ENCODE peak calls at places on chromosomes 13 and 19, in four cellular contexts. P is pancreas, H is tibial nerve, C is endodermal cell. T is an unnamed sample.

GRCh38 chr13:67134322-67135129 is 95.6 kb downstream of the PCDH9 start:
- DNase-seq in P (no peak), C (no peak), H (no peak), T (no peak)

GRCh38 chr19:6033744-6034264 is 55.9 kb upstream of the RANBP3 start:
- DNase-seq in P (no peak), H (no peak), C (no peak), T (no peak)

GRCh38 chr13:105035092-105035491 is 1500.4 kb downstream of the EFNB2 start:
- DNase-seq in C (no peak), P (no peak), H (no peak), T (no peak)

GRCh38 chr13:76512676-76513277 is 373.4 kb downstream of the KCTD12 start:
- DNase-seq in H (no peak), P (no peak), C (no peak), T (no peak)

GRCh38 chr19:8335343-8336071 is 7.6 kb downstream of the KANK3 start:
- DNase-seq in P (no peak), C (peak; percentile 86), H (no peak), T (no peak)

GRCh38 chr13:86426437-86426836 is 627.2 kb upstream of the SLITRK6 start:
- DNase-seq in P (no peak), C (no peak), H (no peak), T (no peak)

GRCh38 chr13:95207769-95208366 is 93.4 kb downstream of the ABCC4 start:
- DNase-seq in C (no peak), P (no peak), H (no peak), T (no peak)

GRCh38 chr19:32879741-32880140 is 10.2 kb upstream of the SLC7A9 start:
- DNase-seq in H (no peak), C (no peak), P (no peak), T (no peak)

GRCh38 chr19:1449467-1450442 is at the start of gene APC2:
- DNase-seq in H (no peak), P (peak; percentile 58), C (peak; percentile 89), T (no peak)

GRCh38 chr13:95160112-95160906 is 140.9 kb downstream of the ABCC4 start:
- DNase-seq in C (no peak), P (no peak), H (no peak), T (no peak)

GRCh38 chr19:10936661-10937084 is 8.1 kb downstream of the TIMM29 start:
- DNase-seq in H (no peak), P (peak; percentile 60), C (peak; percentile 84), T (peak; percentile 83)

GRCh38 chr19:8580710-8581281 is 3.6 kb upstream of the MYO1F start:
- DNase-seq in C (peak; percentile 96), H (peak; percentile 67), P (peak; percentile 88), T (peak; percentile 73)

GRCh38 chr13:75458696-75459422 is 23.1 kb downstream of the TBC1D4 start:
- DNase-seq in C (peak; percentile 59), P (peak; percentile 68), H (no peak), T (no peak)

GRCh38 chr19:44884566-44884965 is 6.5 kb upstream of the TOMM40 start:
- DNase-seq in P (no peak), H (no peak), C (no peak), T (no peak)
- H3K27ac ChIP-seq in P (no peak overlapping the region), H (no peak overlapping the region), C (no peak overlapping the region), T (no peak overlapping the region)

DNA sequence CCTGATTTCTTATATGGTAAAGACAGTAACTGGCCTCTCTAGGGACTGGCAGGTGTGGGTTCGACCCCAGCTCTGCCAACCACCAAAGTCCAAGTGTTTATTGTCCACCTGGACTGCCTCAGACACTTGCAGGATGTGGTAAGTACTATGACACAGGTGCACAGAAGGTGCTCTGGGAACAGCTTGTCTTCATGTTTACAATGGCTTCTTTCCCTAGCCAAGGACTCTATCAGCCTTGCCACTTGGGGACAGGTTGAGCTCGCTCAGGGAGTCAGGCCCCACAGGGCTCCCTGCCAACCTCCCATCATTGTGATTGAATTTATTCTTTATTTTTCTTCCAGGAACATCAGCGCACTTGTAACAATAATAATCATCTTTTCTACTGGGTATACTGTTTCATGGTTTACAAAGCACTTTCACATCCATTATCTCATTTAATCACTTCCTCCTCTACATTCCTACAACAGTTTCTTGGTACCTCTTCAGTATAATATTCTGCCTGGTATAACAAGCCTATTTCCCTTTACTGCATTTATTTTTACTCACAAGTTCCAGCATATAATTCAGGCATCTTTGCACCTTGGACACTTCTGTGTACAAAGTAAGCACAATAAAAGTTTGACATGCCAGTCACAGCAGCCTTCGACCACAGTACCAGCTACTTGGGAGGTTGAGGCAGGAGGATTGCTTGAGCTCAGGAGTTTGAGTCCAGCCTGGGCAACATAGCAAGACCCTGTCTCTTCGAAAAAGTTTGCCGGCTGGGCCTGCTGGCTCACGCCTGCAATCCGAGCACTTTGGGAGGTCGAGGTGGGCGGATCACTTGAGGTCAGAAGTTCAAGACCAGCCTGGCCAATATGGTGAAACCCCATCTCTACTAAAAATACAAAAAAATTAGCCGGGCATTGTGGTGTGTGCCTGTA is 24.2 kb upstream of the GATAD2A start:
- DNase-seq in H (no peak), C (no peak), P (no peak), T (no peak)
- H3K4me1 ChIP-seq in H (peaks cover 29% of the 10 kb centered on the region), C (no peaks in the 10 kb centered on the region), P (peaks cover under 1% of the 10 kb centered on the region), T (no peaks in the 10 kb centered on the region)

GRCh38 chr13:48316826-48317510 is 13.4 kb downstream of the RB1 start:
- DNase-seq in C (no peak), P (peak; percentile 53), H (no peak), T (no peak)
- H3K9me3 ChIP-seq in C (peaks cover 6% of the 10 kb centered on the region), P (no peaks in the 10 kb centered on the region), H (no peaks in the 10 kb centered on the region), T (no peaks in the 10 kb centered on the region)

GRCh38 chr19:12294308-12295158 is at the start of gene ZNF44:
- DNase-seq in H (peak; percentile 98), P (peak; percentile 92), C (peak; percentile 99), T (peak; percentile 96)

GRCh38 chr19:12289790-12290065 is 5.0 kb downstream of the ZNF44 start:
- DNase-seq in P (no peak), H (no peak), C (no peak), T (no peak)

GRCh38 chr19:12293771-12294307 is 844 bp downstream of the ZNF44 start:
- DNase-seq in C (peak; percentile 93), P (peak; percentile 91), H (peak; percentile 33), T (no peak)

GRCh38 chr19:12295191-12295590 is 508 bp upstream of the ZNF44 start:
- DNase-seq in P (no peak), H (no peak), C (no peak), T (no peak)
- H3K27ac ChIP-seq in P (peak overlapping the region; percentile 93), H (peak overlapping the region; percentile 90), C (no peak overlapping the region), T (no peak overlapping the region)

GRCh38 chr19:13069415-13070369 is 33.0 kb downstream of the LYL1 start:
- DNase-seq in C (peak; percentile 61), P (peak; percentile 57), H (no peak), T (no peak)
- H3K4me1 ChIP-seq in C (peaks cover 10% of the 10 kb centered on the region), P (peaks cover 14% of the 10 kb centered on the region), H (peaks cover 98% of the 10 kb centered on the region), T (no peaks in the 10 kb centered on the region)

GRCh38 chr13:19059016-19059780 is 122.4 kb downstream of the TUBA3C start:
- DNase-seq in H (no peak), C (no peak), P (no peak), T (no peak)
- H3K9me3 ChIP-seq in H (no peaks in the 10 kb centered on the region), C (peaks cover 68% of the 10 kb centered on the region), P (no peaks in the 10 kb centered on the region), T (peaks cover 39% of the 10 kb centered on the region)

GRCh38 chr19:4952945-4953344 is 16.0 kb upstream of the KDM4B start:
- DNase-seq in C (no peak), H (no peak), P (no peak), T (no peak)

GRCh38 chr19:4955274-4955673 is 13.6 kb upstream of the KDM4B start:
- DNase-seq in C (no peak), H (no peak), P (no peak), T (no peak)

DNA sequence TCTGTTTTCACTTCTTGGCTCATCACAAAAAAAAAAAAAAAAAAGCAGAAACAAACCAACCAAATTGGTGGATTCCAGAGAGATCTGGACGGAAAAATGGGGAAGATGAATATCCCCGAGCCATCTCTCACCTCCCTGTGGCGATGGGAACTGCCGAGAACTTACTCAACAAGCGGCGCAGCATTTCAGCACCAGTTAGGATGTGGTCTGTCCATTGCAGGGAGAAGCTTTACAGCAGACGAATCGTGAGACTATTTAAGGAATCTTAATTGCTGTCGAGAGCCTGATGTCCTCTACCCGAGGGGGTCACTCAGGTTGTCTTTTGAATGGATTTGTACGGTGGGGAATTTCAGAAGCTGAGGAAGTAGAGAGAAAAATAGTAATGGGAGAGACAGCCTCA is 17.2 kb upstream of the KDM4B start:
- DNase-seq in C (no peak), H (no peak), P (no peak), T (no peak)
- H3K27ac ChIP-seq in C (no peak overlapping the region), H (no peak overlapping the region), P (no peak overlapping the region), T (no peak overlapping the region)

GRCh38 chr19:35294328-35294727 is 2.4 kb downstream of the MAG start:
- DNase-seq in P (no peak), H (no peak), C (no peak), T (no peak)
- H3K4me1 ChIP-seq in P (no peaks in the 10 kb centered on the region), H (peaks cover 28% of the 10 kb centered on the region), C (peaks cover 5% of the 10 kb centered on the region), T (peaks cover 2% of the 10 kb centered on the region)

GRCh38 chr19:57870225-57870624 is 18.6 kb downstream of the ZNF814 start:
- DNase-seq in C (no peak), H (no peak), P (no peak), T (no peak)
- H3K9me3 ChIP-seq in C (peaks cover 50% of the 10 kb centered on the region), H (peaks cover 6% of the 10 kb centered on the region), P (no peaks in the 10 kb centered on the region), T (peaks cover 3% of the 10 kb centered on the region)

T was measured in iPS DF 6.9.